ENCODE peak calls at places on chromosomes 6 and 20, in seven cellular contexts. D is vagina, N is IMR-90, G is heart left ventricle, A is uterus, I is HCT116, U is A549. O is an unnamed sample.

GRCh38 chr6:15775741-15776140 is 112.9 kb upstream of the DTNBP1 start:
- DNase-seq in A (no peak), D (no peak), U (no peak), N (no peak), I (no peak), G (no peak), O (no peak)

GRCh38 chr20:51731771-51732453 is 36.3 kb downstream of the ATP9A start:
- DNase-seq in G (peak), N (peak), U (no peak), I (no peak), A (no peak), D (no peak), O (no peak)

GRCh38 chr6:97456070-97456469 is 173.1 kb upstream of the MMS22L start:
- DNase-seq in I (no peak), D (no peak), N (no peak), G (no peak), A (no peak), U (no peak), O (no peak)

GRCh38 chr6:135858941-135859340 is 7.4 kb downstream of the PDE7B start:
- DNase-seq in N (no peak), D (no peak), U (no peak), G (no peak), I (no peak), A (no peak), O (no peak)

GRCh38 chr20:51360451-51361230 is 181.9 kb downstream of the NFATC2 start:
- DNase-seq in N (peak), A (no peak), U (peak), D (no peak), G (no peak), I (peak), O (no peak)

GRCh38 chr20:38729767-38730166 is 5.5 kb downstream of the SLC32A1 start:
- DNase-seq in N (no peak), A (no peak), G (no peak), I (no peak), U (no peak), D (no peak), O (no peak)

GRCh38 chr6:158819977-158820632 is 937 bp upstream of the EZR start:
- DNase-seq in U (no peak), I (no peak), D (no peak), G (no peak), N (no peak), A (no peak), O (no peak)

GRCh38 chr6:119533603-119534279 is 184.2 kb upstream of the MAN1A1 start:
- DNase-seq in U (no peak), I (peak), G (no peak), A (no peak), N (peak), D (no peak), O (no peak)

GRCh38 chr6:38789256-38789655 is 74.1 kb downstream of the DNAH8 start:
- DNase-seq in A (no peak), N (no peak), U (no peak), G (no peak), I (no peak), D (no peak), O (no peak)

GRCh38 chr6:167093922-167094432 is 28.9 kb upstream of the CCR6 start:
- DNase-seq in U (no peak), D (peak), I (no peak), N (no peak), A (no peak), G (peak), O (no peak)

GRCh38 chr6:54617730-54618129 is 228.8 kb upstream of the FAM83B start:
- DNase-seq in U (no peak), I (no peak), N (peak), A (no peak), G (no peak), D (no peak), O (no peak)

GRCh38 chr20:10982692-10983091 is 308.9 kb upstream of the JAG1 start:
- DNase-seq in G (peak), D (no peak), A (peak), N (peak), I (no peak), U (peak), O (no peak)

GRCh38 chr6:137549106-137549505 is 54.9 kb upstream of the OLIG3 start:
- DNase-seq in G (no peak), I (no peak), N (no peak), A (no peak), U (no peak), D (no peak), O (no peak)

GRCh38 chr20:2748551-2749342 is 51.7 kb downstream of the CPXM1 start:
- DNase-seq in U (no peak), A (no peak), G (no peak), D (peak), I (no peak), N (no peak), O (no peak)

GRCh38 chr6:160992323-160993314 is 1.1 kb downstream of the MAP3K4 start:
- DNase-seq in D (no peak), N (peak), U (peak), I (peak), A (peak), G (peak), O (peak)

GRCh38 chr6:27720607-27721580 is 191.3 kb downstream of the OR2B2 start:
- DNase-seq in A (no peak), N (peak), D (no peak), I (peak), G (no peak), U (peak), O (no peak)

GRCh38 chr6:150072201-150072600 is 3.3 kb upstream of the ULBP3 start:
- DNase-seq in N (peak), U (peak), A (no peak), I (peak), G (no peak), D (no peak), O (peak)

GRCh38 chr6:148501178-148501590 is 158.5 kb downstream of the SASH1 start:
- DNase-seq in N (peak), A (peak), U (no peak), G (peak), I (peak), D (no peak), O (no peak)

GRCh38 chr20:56359212-56360132 is 698 bp downstream of the FAM210B start:
- DNase-seq in D (no peak), I (no peak), N (peak), A (peak), G (peak), U (peak), O (peak)

GRCh38 chr6:156953478-156954146 is 176.4 kb downstream of the ARID1B start:
- DNase-seq in I (peak), U (peak), D (no peak), N (peak), G (peak), A (peak), O (no peak)

GRCh38 chr6:133099573-133099972 is 141.6 kb upstream of the EYA4 start:
- DNase-seq in D (no peak), N (peak), G (no peak), A (no peak), U (no peak), I (peak), O (no peak)

GRCh38 chr6:139903411-139904157 is 529.1 kb upstream of the CITED2 start:
- DNase-seq in N (no peak), I (no peak), G (no peak), U (no peak), A (no peak), D (no peak), O (no peak)

GRCh38 chr6:79536969-79537747 is at the start of gene LCA5:
- DNase-seq in D (no peak), I (peak), N (peak), A (peak), G (peak), U (peak), O (peak)
- TF ChIP-seq POLR2A in D (no peak), I (peak), N (peak), A (peak), G (no peak), U (peak), O (no peak)

GRCh38 chr6:127420558-127420957 is 38.6 kb downstream of the KIAA0408 start:
- DNase-seq in G (peak), U (peak), I (peak), A (peak), D (no peak), N (peak), O (peak)
- H3K27ac ChIP-seq in G (no peak), U (peak), I (no peak), A (no peak), D (no peak), N (no peak), O (peak)

GRCh38 chr6:36604090-36605060 is 10.2 kb downstream of the SRSF3 start:
- DNase-seq in N (no peak), I (no peak), D (no peak), A (no peak), U (no peak), G (no peak), O (no peak)
- TF ChIP-seq POLR2A in N (no peak), I (no peak), D (no peak), A (no peak), U (no peak), G (no peak), O (no peak)

DNA sequence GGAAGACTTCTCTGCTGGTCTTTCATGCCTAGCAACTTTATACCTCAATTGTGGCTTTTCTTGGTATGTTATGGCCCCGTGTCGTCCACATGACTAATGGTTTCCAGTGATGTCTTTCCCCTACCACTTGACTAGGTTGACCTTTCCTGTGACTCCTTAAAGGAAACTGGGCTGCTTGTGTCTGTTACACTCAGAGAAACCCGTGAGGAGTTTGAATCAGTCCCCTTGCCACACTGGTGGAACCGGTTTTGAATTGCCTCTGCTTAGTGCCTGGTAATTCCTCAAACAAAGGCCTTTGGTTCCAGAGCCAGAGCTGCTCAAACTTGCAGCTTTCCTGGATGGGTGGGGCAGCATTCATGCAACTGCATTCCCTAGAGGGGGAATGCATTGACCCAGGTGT is 21.9 kb downstream of the ECT2L start:
- DNase-seq in D (no peak), U (no peak), I (peak), G (no peak), N (peak), A (no peak), O (peak)
- H3K27ac ChIP-seq in D (peak), U (no peak), I (peak), G (no peak), N (no peak), A (no peak), O (peak)

GRCh38 chr6:43435682-43436437 is 8.5 kb downstream of the ABCC10 start:
- DNase-seq in U (no peak), I (no peak), N (no peak), D (no peak), G (no peak), A (no peak), O (no peak)
- TF ChIP-seq POLR2A in U (no peak), I (no peak), N (no peak), D (no peak), G (no peak), A (no peak), O (no peak)

GRCh38 chr6:31270788-31271640 is 878 bp downstream of the HLA-C start:
- DNase-seq in D (no peak), A (peak), G (peak), I (no peak), N (peak), U (no peak), O (peak)
- H3K27ac ChIP-seq in D (peak), A (peak), G (peak), I (peak), N (peak), U (peak), O (peak)

GRCh38 chr6:397604-398003 is 6.1 kb downstream of the IRF4 start:
- DNase-seq in A (no peak), G (no peak), I (no peak), N (no peak), U (no peak), D (peak), O (no peak)
- TF ChIP-seq POLR2A in A (no peak), G (no peak), I (no peak), N (no peak), U (no peak), D (no peak), O (no peak)

DNA sequence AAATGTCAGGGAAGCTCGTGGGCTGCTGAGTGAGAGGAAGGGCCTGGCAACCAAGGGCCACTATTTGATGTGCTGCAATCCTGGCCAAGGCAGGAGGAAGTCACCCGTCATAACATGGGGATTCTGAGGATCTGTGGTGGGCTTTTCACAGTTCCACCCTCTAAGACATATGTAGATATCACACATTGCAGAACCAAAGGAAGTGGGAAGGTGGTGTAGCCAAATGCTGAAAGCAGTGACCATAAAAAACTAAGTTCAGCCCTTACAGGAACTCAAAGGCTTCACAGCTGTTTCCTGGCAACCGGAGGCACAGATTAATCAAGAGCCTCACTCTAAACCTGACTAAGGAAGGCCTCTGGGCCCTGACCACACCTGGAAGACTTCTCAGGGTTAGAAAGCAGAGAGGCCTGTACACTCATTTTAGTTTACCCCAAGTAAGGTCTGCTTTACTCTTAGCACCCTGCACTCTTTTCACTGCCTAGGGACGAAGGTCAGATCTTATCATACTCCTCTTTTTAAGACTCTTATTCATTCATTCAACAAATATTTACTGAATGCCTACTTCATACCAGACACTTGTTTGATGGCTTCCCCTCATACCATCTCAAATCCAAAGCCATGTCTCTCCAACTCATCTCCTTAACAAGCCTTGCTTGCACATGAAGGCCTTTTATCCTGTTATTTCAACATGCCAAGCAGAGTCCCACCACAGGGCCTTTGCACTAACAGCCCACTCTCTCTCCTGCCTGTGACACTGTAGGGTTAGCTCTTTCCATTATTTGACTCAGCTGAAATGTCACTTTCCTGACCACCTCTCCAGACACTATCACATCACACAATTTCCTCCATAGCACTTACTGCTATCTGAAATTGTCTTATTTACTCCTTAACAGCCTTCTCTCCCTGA is 2.6 kb downstream of the UBE2V1 start:
- DNase-seq in G (no peak), U (no peak), I (no peak), N (no peak), D (no peak), A (no peak), O (peak)
- H3K27ac ChIP-seq in G (peak), U (peak), I (peak), N (peak), D (no peak), A (no peak), O (peak)

DNA sequence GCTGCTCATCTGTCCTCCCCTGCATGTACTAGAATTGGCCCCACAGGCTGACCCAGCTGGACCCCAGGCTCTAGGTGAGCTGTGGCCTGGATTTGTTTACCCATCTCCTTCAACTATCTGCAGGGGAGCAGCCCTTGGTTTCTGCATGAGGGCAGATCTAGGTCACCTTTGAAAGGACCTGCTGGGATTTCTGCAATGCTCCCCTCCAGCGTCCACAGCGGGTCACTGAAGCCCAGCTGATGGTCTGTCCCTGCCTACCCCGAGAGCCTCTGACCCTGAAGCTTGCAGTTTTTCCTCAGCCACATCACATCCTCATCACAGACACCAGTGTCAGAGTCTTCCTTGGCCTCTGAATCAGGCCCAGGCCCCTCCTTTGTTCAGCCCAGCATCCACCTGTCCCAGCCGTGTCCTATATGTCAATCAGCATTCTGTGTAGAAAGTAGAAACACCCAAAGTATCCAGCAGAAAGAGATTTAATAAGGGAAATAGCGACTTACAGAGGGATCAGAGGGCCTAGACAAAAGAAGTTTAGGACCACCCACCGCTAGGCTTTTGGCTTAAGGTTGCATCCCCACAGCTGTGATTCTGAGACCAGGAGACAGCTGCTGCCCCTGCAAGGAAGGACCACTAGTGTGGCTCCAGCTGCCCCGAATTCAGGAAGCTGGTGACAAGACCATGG is 243.1 kb downstream of the LRFN2 start:
- DNase-seq in G (no peak), N (no peak), I (no peak), U (no peak), D (peak), A (no peak), O (peak)
- TF ChIP-seq POLR2A in G (no peak), N (no peak), I (no peak), U (no peak), D (no peak), A (no peak), O (no peak)

O was measured in stomach.